ENCODE peak calls at places on chromosome 1, in four cellular contexts. A, Q, V and B are unnamed samples.

GRCh38 chr1:194717334-194717733 is 1530.9 kb upstream of the B3GALT2 start:
- DNase-seq in A (no peak), V (no peak), Q (no peak), B (no peak)

GRCh38 chr1:201351617-201352016 is 25.9 kb downstream of the TNNT2 start:
- DNase-seq in Q (no peak), A (no peak), V (no peak), B (no peak)

GRCh38 chr1:78005755-78006154 is 1.0 kb downstream of the DNAJB4 start:
- DNase-seq in Q (peak; percentile 91), V (no peak), A (no peak), B (peak; percentile 17)

GRCh38 chr1:246162560-246162959 is 344.5 kb downstream of the SMYD3 start:
- DNase-seq in V (no peak), A (no peak), Q (no peak), B (no peak)

GRCh38 chr1:17581389-17582123 is 42.1 kb downstream of the ARHGEF10L start:
- DNase-seq in A (no peak), Q (no peak), V (no peak), B (no peak)

GRCh38 chr1:64172458-64172983 is 30.9 kb upstream of the UBE2U start:
- DNase-seq in A (no peak), V (no peak), Q (peak; percentile 39), B (no peak)

GRCh38 chr1:18908911-18909771 is 6.8 kb upstream of the ALDH4A1 start:
- DNase-seq in Q (no peak), V (no peak), A (no peak), B (no peak)

GRCh38 chr1:162627662-162628296 is 4.5 kb upstream of the DDR2 start:
- DNase-seq in A (peak; percentile 6), V (no peak), Q (peak; percentile 48), B (no peak)

GRCh38 chr1:50110656-50111055 is 1.9 kb downstream of the ELAVL4 start:
- DNase-seq in Q (no peak), V (no peak), A (no peak), B (no peak)

GRCh38 chr1:116483481-116484309 is 87.1 kb downstream of the CD58 start:
- DNase-seq in A (no peak), Q (no peak), V (peak; percentile 76), B (peak; percentile 80)

GRCh38 chr1:109115685-109116084 is 1.8 kb downstream of the ELAPOR1 start:
- DNase-seq in Q (no peak), A (no peak), V (peak; percentile 17), B (no peak)

GRCh38 chr1:216193839-216194443 is 229.3 kb downstream of the USH2A start:
- DNase-seq in Q (no peak), A (no peak), V (no peak), B (no peak)

GRCh38 chr1:231134624-231135023 is 27.2 kb upstream of the TRIM67 start:
- DNase-seq in V (no peak), A (no peak), Q (no peak), B (no peak)

GRCh38 chr1:167863921-167864279 is 50.0 kb downstream of the ADCY10 start:
- DNase-seq in V (no peak), Q (no peak), A (no peak), B (no peak)

GRCh38 chr1:17875171-17875881 is 120.2 kb downstream of the ACTL8 start:
- DNase-seq in Q (no peak), A (no peak), V (no peak), B (no peak)

GRCh38 chr1:78236711-78237110 is 190.9 kb downstream of the GIPC2 start:
- DNase-seq in Q (no peak), A (no peak), V (no peak), B (no peak)

GRCh38 chr1:11178021-11179015 is 10.8 kb upstream of the ANGPTL7 start:
- DNase-seq in Q (no peak), A (no peak), V (no peak), B (no peak)

GRCh38 chr1:34165422-34165921 is 442 bp upstream of the CSMD2 start:
- DNase-seq in V (no peak), Q (no peak), A (no peak), B (no peak)

GRCh38 chr1:174785506-174785905 is 214.2 kb upstream of the CACYBP start:
- DNase-seq in V (no peak), Q (no peak), A (no peak), B (no peak)

GRCh38 chr1:242800521-242800920 is 276.0 kb upstream of the PLD5 start:
- DNase-seq in V (no peak), A (no peak), Q (no peak), B (no peak)

GRCh38 chr1:161998811-161999210 is 24.9 kb downstream of the OLFML2B start:
- DNase-seq in Q (no peak), A (no peak), V (no peak), B (no peak)

GRCh38 chr1:241716915-241717651 is 65.0 kb downstream of the WDR64 start:
- DNase-seq in A (no peak), V (no peak), Q (no peak), B (no peak)

GRCh38 chr1:222754386-222755139 is 17.6 kb downstream of the FAM177B start:
- DNase-seq in Q (no peak), A (no peak), V (no peak), B (peak; percentile 31)

DNA sequence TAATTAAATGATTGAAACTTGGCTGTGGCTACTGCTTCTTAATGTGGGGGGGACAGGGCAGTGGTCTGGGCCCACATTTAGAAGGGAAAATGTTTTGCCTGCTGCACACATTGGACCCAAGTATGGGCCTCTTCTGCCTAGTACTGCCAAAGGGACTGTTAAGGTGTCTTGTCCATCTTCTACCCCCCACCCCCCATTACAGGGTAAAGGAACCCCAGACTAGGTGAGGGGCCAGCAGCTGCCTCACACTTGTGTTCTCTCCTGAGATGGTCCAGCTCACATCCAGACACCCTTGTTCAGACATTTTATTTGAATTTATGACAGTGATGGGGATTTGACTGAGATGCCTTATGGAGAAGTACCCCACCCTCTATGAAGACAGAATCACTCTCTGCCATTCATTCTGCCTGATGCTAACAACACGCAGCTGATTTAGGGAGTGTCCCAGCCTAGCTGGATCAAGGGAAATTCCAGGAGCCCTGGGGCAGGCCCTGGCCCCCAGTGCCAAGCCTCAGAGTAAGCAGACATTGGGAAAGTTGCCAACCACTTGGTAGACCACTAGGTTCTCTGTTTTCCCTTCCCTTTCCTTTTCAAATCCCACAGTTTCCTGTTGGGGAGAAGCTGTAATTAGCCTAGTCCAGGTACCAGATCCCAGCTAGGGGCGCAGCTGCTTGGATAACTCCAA is 42.1 kb downstream of the YARS1 start:
- DNase-seq in V (no peak), Q (peak; percentile 81), A (no peak), B (no peak)
- TF ChIP-seq POLR2AphosphoS5 in V (no peak), Q (no peak), A (peak; percentile 12), B (no peak)

DNA sequence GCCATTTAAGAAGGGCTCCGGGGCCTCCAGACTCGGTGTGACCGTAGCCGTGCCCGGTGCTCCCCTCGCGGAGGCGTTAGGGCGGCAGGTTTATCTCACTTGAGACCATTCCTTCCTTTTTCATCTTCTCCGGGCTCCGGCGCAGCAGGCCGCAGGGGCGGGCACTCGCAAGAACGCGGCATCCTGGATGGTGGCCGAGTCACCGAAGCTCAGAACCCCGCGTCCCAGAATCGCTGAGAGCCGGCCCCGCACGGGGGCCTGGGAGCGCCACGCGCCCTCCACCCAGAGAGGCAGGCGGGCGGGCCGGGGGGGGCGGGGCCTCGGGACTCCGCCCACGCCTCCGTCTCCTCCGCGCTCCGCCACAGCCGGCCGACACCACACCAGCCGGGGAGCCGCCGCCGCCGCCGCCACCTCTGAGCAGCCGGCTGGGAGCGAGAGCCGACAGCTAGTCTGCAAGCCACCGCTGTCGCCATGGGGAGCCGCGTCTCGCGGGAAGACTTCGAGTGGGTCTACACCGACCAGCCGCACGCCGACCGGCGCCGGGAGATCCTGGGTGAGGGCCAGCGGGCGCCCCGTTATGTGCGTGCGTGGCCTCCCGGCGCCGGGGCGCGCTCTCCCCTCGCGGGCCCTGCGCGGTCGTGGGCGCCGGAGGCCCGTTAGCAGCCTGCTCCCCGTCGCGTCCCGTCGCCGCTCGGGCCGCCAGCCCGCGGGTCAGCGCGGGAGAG is at the start of gene DEGS1:
- DNase-seq in V (peak; percentile 88), A (peak; percentile 75), Q (peak; percentile 86), B (peak; percentile 85)
- H3K27ac ChIP-seq in V (peak within 1 kb of the TSS; percentile 98), A (peak within 1 kb of the TSS; percentile 89), Q (peak within 1 kb of the TSS; percentile 70), B (peak within 1 kb of the TSS; percentile 95)

DNA sequence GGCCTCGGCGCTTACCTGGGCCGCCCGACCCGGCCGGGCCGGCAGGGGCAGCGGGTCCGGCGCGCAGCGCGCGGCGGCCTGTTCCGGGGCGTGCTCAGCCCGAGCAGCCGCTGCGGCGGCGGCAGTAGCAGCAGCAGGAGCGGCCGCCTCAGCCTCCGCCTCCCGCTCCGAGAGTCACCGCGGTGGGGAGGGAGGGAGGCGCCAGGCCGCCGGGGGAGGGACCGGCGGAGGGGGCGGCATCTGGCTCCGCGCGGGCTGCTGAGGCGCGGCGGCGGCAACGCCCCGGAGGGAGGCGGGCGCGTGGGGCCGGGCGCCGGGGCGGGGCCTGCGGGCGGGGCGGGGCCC is at the start of gene CTNNBIP1:
- DNase-seq in Q (no peak), V (no peak), A (no peak), B (no peak)
- H3K4me3 ChIP-seq in Q (peak within 1 kb of the TSS; percentile 63), V (peak within 1 kb of the TSS; percentile 95), A (peak within 1 kb of the TSS; percentile 86), B (peak within 1 kb of the TSS; percentile 72)

GRCh38 chr1:100622037-100622436 is 84.1 kb downstream of the GPR88 start:
- DNase-seq in A (no peak), Q (peak; percentile 96), V (no peak), B (no peak)
- TF ChIP-seq POLR2AphosphoS5 in A (no peak), Q (peak; percentile 50), V (no peak), B (no peak)